ENCODE peak calls at places on chromosome 21, in nine cellular contexts. T is naive thymus-derived CD8-positive, alpha-beta T cell; F is GM18507; Y is GM10248; L is left ventricle myocardium inferior; Q is Right ventricle myocardium superior; M is GM23248; N is astrocyte of the spinal cord; K is NCI-H1092 treated with DMSO at 0.1 percent for 48 hours. S is an unnamed sample.

GRCh38 chr21:41851090-41851790 is 27.9 kb downstream of the PRDM15 start:
- DNase-seq in T (no peak), F (no peak), Y (no peak), L (no peak), Q (no peak), M (no peak), N (no peak), K (peak; percentile 89), S (no peak)

GRCh38 chr21:40841524-40842196 is 5.3 kb downstream of the DSCAM start:
- DNase-seq in T (no peak), F (no peak), Y (no peak), L (peak; percentile 33), Q (peak; percentile 59), M (no peak), N (peak; percentile 30), K (peak; percentile 95), S (peak; percentile 3)

GRCh38 chr21:38942617-38943245 is 137.0 kb downstream of the ETS2 start:
- DNase-seq in T (no peak), F (no peak), Y (no peak), L (no peak), Q (no peak), M (no peak), N (no peak), K (peak; percentile 90), S (no peak)

GRCh38 chr21:41957991-41958766 is 4.4 kb upstream of the C2CD2 start:
- DNase-seq in T (no peak), F (no peak), Y (no peak), L (peak; percentile 75), Q (peak; percentile 78), M (peak; percentile 81), N (peak; percentile 95), K (peak; percentile 61), S (peak; percentile 68)

GRCh38 chr21:35257413-35257812 is 208.3 kb upstream of the RUNX1 start:
- DNase-seq in T (no peak), F (no peak), Y (no peak), L (peak; percentile 42), Q (peak; percentile 62), M (peak; percentile 89), N (peak; percentile 94), K (peak; percentile 59), S (peak; percentile 13)

GRCh38 chr21:32332463-32332951 is 33.9 kb downstream of the MRAP start:
- DNase-seq in T (no peak), F (no peak), Y (no peak), L (no peak), Q (no peak), M (no peak), N (no peak), K (no peak), S (no peak)

GRCh38 chr21:42865361-42866160 is 13.8 kb downstream of the WDR4 start:
- DNase-seq in T (no peak), F (no peak), Y (no peak), L (peak; percentile 53), Q (peak; percentile 71), M (peak; percentile 50), N (no peak), K (peak; percentile 73), S (no peak)

GRCh38 chr21:43758132-43758619 is 17.9 kb downstream of the CSTB start:
- DNase-seq in T (no peak), F (no peak), Y (no peak), L (no peak), Q (no peak), M (no peak), N (peak; percentile 70), K (no peak), S (no peak)

S was measured in A549.